ENCODE peak calls at places on chromosomes 6 and 20, in nine cellular contexts. One of them, this sample, is unnamed.
A peak's percentile ranks its signal among the peaks of the same experiment; 100 is the strongest.

GRCh38 chr6:143747347-143747842 is 69.6 kb downstream of the PHACTR2 start:
- DNase-seq in NCI-H510A: no peak
- DNase-seq in uterus: no peak
- DNase-seq in EH: no peak
- DNase-seq in natural killer cell: no peak
- DNase-seq in mesendoderm: peak; percentile 92
- DNase-seq in stimulated activated CD4-positive, alpha-beta T cell treated with anti-CD3 and anti-CD28 coated beads, Interleukin-1b, Interleukin-23, amount 100 ng/mL, for 1 hour: no peak
- DNase-seq in NCI-H1694: no peak
- DNase-seq in activated CD4-positive, alpha-beta T cell treated with anti-CD3 and anti-CD28 coated beads, Interleukin-2, amount 50 U/mL, for 1 hour: no peak
- DNase-seq in this sample: no peak

GRCh38 chr6:56840467-56841371 is 114.2 kb upstream of the BEND6 start:
- DNase-seq in stimulated activated CD4-positive, alpha-beta T cell treated with anti-CD3 and anti-CD28 coated beads, Interleukin-1b, Interleukin-23, amount 100 ng/mL, for 1 hour: no peak
- DNase-seq in EH: peak; percentile 84
- DNase-seq in natural killer cell: no peak
- DNase-seq in NCI-H510A: no peak
- DNase-seq in uterus: no peak
- DNase-seq in mesendoderm: peak; percentile 44
- DNase-seq in activated CD4-positive, alpha-beta T cell treated with anti-CD3 and anti-CD28 coated beads, Interleukin-2, amount 50 U/mL, for 1 hour: no peak
- DNase-seq in NCI-H1694: peak; percentile 36
- DNase-seq in this sample: no peak

GRCh38 chr20:46362931-46363872 is 43.2 kb downstream of the ELMO2 start:
- DNase-seq in NCI-H1694: no peak
- DNase-seq in natural killer cell: no peak
- DNase-seq in stimulated activated CD4-positive, alpha-beta T cell treated with anti-CD3 and anti-CD28 coated beads, Interleukin-1b, Interleukin-23, amount 100 ng/mL, for 1 hour: no peak
- DNase-seq in mesendoderm: no peak
- DNase-seq in EH: no peak
- DNase-seq in uterus: no peak
- DNase-seq in activated CD4-positive, alpha-beta T cell treated with anti-CD3 and anti-CD28 coated beads, Interleukin-2, amount 50 U/mL, for 1 hour: no peak
- DNase-seq in NCI-H510A: no peak
- DNase-seq in this sample: no peak

GRCh38 chr6:25486580-25486979 is 165.4 kb upstream of the SCGN start:
- DNase-seq in NCI-H510A: no peak
- DNase-seq in natural killer cell: no peak
- DNase-seq in EH: no peak
- DNase-seq in uterus: no peak
- DNase-seq in mesendoderm: no peak
- DNase-seq in stimulated activated CD4-positive, alpha-beta T cell treated with anti-CD3 and anti-CD28 coated beads, Interleukin-1b, Interleukin-23, amount 100 ng/mL, for 1 hour: no peak
- DNase-seq in activated CD4-positive, alpha-beta T cell treated with anti-CD3 and anti-CD28 coated beads, Interleukin-2, amount 50 U/mL, for 1 hour: no peak
- DNase-seq in NCI-H1694: no peak
- DNase-seq in this sample: no peak

GRCh38 chr6:19736066-19736465 is 101.1 kb upstream of the ID4 start:
- DNase-seq in NCI-H1694: no peak
- DNase-seq in natural killer cell: no peak
- DNase-seq in NCI-H510A: no peak
- DNase-seq in EH: no peak
- DNase-seq in uterus: no peak
- DNase-seq in activated CD4-positive, alpha-beta T cell treated with anti-CD3 and anti-CD28 coated beads, Interleukin-2, amount 50 U/mL, for 1 hour: no peak
- DNase-seq in stimulated activated CD4-positive, alpha-beta T cell treated with anti-CD3 and anti-CD28 coated beads, Interleukin-1b, Interleukin-23, amount 100 ng/mL, for 1 hour: no peak
- DNase-seq in mesendoderm: peak; percentile 49
- DNase-seq in this sample: no peak

GRCh38 chr6:160510199-160510598 is 153.9 kb downstream of the LPA start:
- DNase-seq in NCI-H510A: no peak
- DNase-seq in NCI-H1694: no peak
- DNase-seq in EH: no peak
- DNase-seq in natural killer cell: no peak
- DNase-seq in uterus: no peak
- DNase-seq in mesendoderm: no peak
- DNase-seq in activated CD4-positive, alpha-beta T cell treated with anti-CD3 and anti-CD28 coated beads, Interleukin-2, amount 50 U/mL, for 1 hour: no peak
- DNase-seq in stimulated activated CD4-positive, alpha-beta T cell treated with anti-CD3 and anti-CD28 coated beads, Interleukin-1b, Interleukin-23, amount 100 ng/mL, for 1 hour: no peak
- DNase-seq in this sample: no peak

GRCh38 chr20:9458075-9458818 is 56.1 kb upstream of the LAMP5 start:
- DNase-seq in NCI-H1694: no peak
- DNase-seq in activated CD4-positive, alpha-beta T cell treated with anti-CD3 and anti-CD28 coated beads, Interleukin-2, amount 50 U/mL, for 1 hour: no peak
- DNase-seq in natural killer cell: no peak
- DNase-seq in uterus: no peak
- DNase-seq in mesendoderm: peak; percentile 82
- DNase-seq in EH: peak; percentile 54
- DNase-seq in NCI-H510A: no peak
- DNase-seq in stimulated activated CD4-positive, alpha-beta T cell treated with anti-CD3 and anti-CD28 coated beads, Interleukin-1b, Interleukin-23, amount 100 ng/mL, for 1 hour: no peak
- DNase-seq in this sample: no peak

GRCh38 chr6:14016930-14017625 is 92.3 kb downstream of the RNF182 start:
- DNase-seq in uterus: no peak
- DNase-seq in activated CD4-positive, alpha-beta T cell treated with anti-CD3 and anti-CD28 coated beads, Interleukin-2, amount 50 U/mL, for 1 hour: no peak
- DNase-seq in stimulated activated CD4-positive, alpha-beta T cell treated with anti-CD3 and anti-CD28 coated beads, Interleukin-1b, Interleukin-23, amount 100 ng/mL, for 1 hour: no peak
- DNase-seq in EH: no peak
- DNase-seq in mesendoderm: no peak
- DNase-seq in NCI-H1694: no peak
- DNase-seq in NCI-H510A: no peak
- DNase-seq in natural killer cell: no peak
- DNase-seq in this sample: no peak

GRCh38 chr6:158703840-158704822 is 54.3 kb downstream of the SYTL3 start:
- DNase-seq in uterus: peak; percentile 82
- DNase-seq in EH: peak; percentile 64
- DNase-seq in natural killer cell: peak; percentile 83
- DNase-seq in activated CD4-positive, alpha-beta T cell treated with anti-CD3 and anti-CD28 coated beads, Interleukin-2, amount 50 U/mL, for 1 hour: peak; percentile 76
- DNase-seq in NCI-H510A: peak; percentile 15
- DNase-seq in mesendoderm: peak; percentile 78
- DNase-seq in NCI-H1694: no peak
- DNase-seq in stimulated activated CD4-positive, alpha-beta T cell treated with anti-CD3 and anti-CD28 coated beads, Interleukin-1b, Interleukin-23, amount 100 ng/mL, for 1 hour: peak; percentile 44
- DNase-seq in this sample: no peak

GRCh38 chr20:48463916-48464315 is 363.9 kb downstream of the PREX1 start:
- DNase-seq in stimulated activated CD4-positive, alpha-beta T cell treated with anti-CD3 and anti-CD28 coated beads, Interleukin-1b, Interleukin-23, amount 100 ng/mL, for 1 hour: no peak
- DNase-seq in mesendoderm: peak; percentile 39
- DNase-seq in EH: peak; percentile 17
- DNase-seq in NCI-H1694: no peak
- DNase-seq in natural killer cell: no peak
- DNase-seq in activated CD4-positive, alpha-beta T cell treated with anti-CD3 and anti-CD28 coated beads, Interleukin-2, amount 50 U/mL, for 1 hour: no peak
- DNase-seq in uterus: no peak
- DNase-seq in NCI-H510A: no peak
- DNase-seq in this sample: no peak

GRCh38 chr6:159169557-159170332 is 545 bp downstream of the FNDC1 start:
- DNase-seq in EH: peak; percentile 46
- DNase-seq in NCI-H1694: no peak
- DNase-seq in NCI-H510A: no peak
- DNase-seq in stimulated activated CD4-positive, alpha-beta T cell treated with anti-CD3 and anti-CD28 coated beads, Interleukin-1b, Interleukin-23, amount 100 ng/mL, for 1 hour: no peak
- DNase-seq in natural killer cell: no peak
- DNase-seq in activated CD4-positive, alpha-beta T cell treated with anti-CD3 and anti-CD28 coated beads, Interleukin-2, amount 50 U/mL, for 1 hour: peak; percentile 6
- DNase-seq in mesendoderm: peak; percentile 90
- DNase-seq in uterus: peak; percentile 23
- DNase-seq in this sample: no peak

GRCh38 chr6:70369332-70369950 is 43.9 kb upstream of the FAM135A start:
- DNase-seq in NCI-H510A: peak; percentile 7
- DNase-seq in mesendoderm: peak; percentile 83
- DNase-seq in activated CD4-positive, alpha-beta T cell treated with anti-CD3 and anti-CD28 coated beads, Interleukin-2, amount 50 U/mL, for 1 hour: peak; percentile 54
- DNase-seq in NCI-H1694: peak; percentile 62
- DNase-seq in uterus: peak; percentile 66
- DNase-seq in EH: peak; percentile 67
- DNase-seq in natural killer cell: no peak
- DNase-seq in stimulated activated CD4-positive, alpha-beta T cell treated with anti-CD3 and anti-CD28 coated beads, Interleukin-1b, Interleukin-23, amount 100 ng/mL, for 1 hour: peak; percentile 19
- DNase-seq in this sample: peak; percentile 4

GRCh38 chr20:50478162-50479036 is 31.8 kb upstream of the PTPN1 start:
- DNase-seq in EH: peak; percentile 59
- DNase-seq in natural killer cell: peak; percentile 49
- DNase-seq in mesendoderm: peak; percentile 81
- DNase-seq in NCI-H1694: no peak
- DNase-seq in activated CD4-positive, alpha-beta T cell treated with anti-CD3 and anti-CD28 coated beads, Interleukin-2, amount 50 U/mL, for 1 hour: peak; percentile 70
- DNase-seq in stimulated activated CD4-positive, alpha-beta T cell treated with anti-CD3 and anti-CD28 coated beads, Interleukin-1b, Interleukin-23, amount 100 ng/mL, for 1 hour: peak; percentile 38
- DNase-seq in NCI-H510A: peak; percentile 76
- DNase-seq in uterus: peak; percentile 48
- DNase-seq in this sample: peak; percentile 49

GRCh38 chr6:2768696-2769095 is 3.5 kb downstream of the WRNIP1 start:
- DNase-seq in uterus: no peak
- DNase-seq in NCI-H510A: no peak
- DNase-seq in activated CD4-positive, alpha-beta T cell treated with anti-CD3 and anti-CD28 coated beads, Interleukin-2, amount 50 U/mL, for 1 hour: no peak
- DNase-seq in stimulated activated CD4-positive, alpha-beta T cell treated with anti-CD3 and anti-CD28 coated beads, Interleukin-1b, Interleukin-23, amount 100 ng/mL, for 1 hour: no peak
- DNase-seq in natural killer cell: no peak
- DNase-seq in mesendoderm: no peak
- DNase-seq in EH: no peak
- DNase-seq in NCI-H1694: no peak
- DNase-seq in this sample: no peak

GRCh38 chr6:90347411-90347841 is 50.8 kb upstream of the BACH2 start:
- DNase-seq in activated CD4-positive, alpha-beta T cell treated with anti-CD3 and anti-CD28 coated beads, Interleukin-2, amount 50 U/mL, for 1 hour: no peak
- DNase-seq in stimulated activated CD4-positive, alpha-beta T cell treated with anti-CD3 and anti-CD28 coated beads, Interleukin-1b, Interleukin-23, amount 100 ng/mL, for 1 hour: no peak
- DNase-seq in NCI-H510A: no peak
- DNase-seq in EH: no peak
- DNase-seq in natural killer cell: no peak
- DNase-seq in uterus: no peak
- DNase-seq in mesendoderm: no peak
- DNase-seq in NCI-H1694: no peak
- DNase-seq in this sample: no peak

GRCh38 chr6:141986457-141986856 is 146.3 kb upstream of the GJE1 start:
- DNase-seq in uterus: no peak
- DNase-seq in activated CD4-positive, alpha-beta T cell treated with anti-CD3 and anti-CD28 coated beads, Interleukin-2, amount 50 U/mL, for 1 hour: no peak
- DNase-seq in stimulated activated CD4-positive, alpha-beta T cell treated with anti-CD3 and anti-CD28 coated beads, Interleukin-1b, Interleukin-23, amount 100 ng/mL, for 1 hour: no peak
- DNase-seq in natural killer cell: no peak
- DNase-seq in NCI-H510A: no peak
- DNase-seq in mesendoderm: peak; percentile 91
- DNase-seq in EH: no peak
- DNase-seq in NCI-H1694: no peak
- DNase-seq in this sample: no peak

GRCh38 chr6:57089265-57089664 is 723 bp upstream of the ZNF451 start:
- DNase-seq in uterus: no peak
- DNase-seq in EH: no peak
- DNase-seq in activated CD4-positive, alpha-beta T cell treated with anti-CD3 and anti-CD28 coated beads, Interleukin-2, amount 50 U/mL, for 1 hour: no peak
- DNase-seq in NCI-H510A: peak; percentile 24
- DNase-seq in mesendoderm: no peak
- DNase-seq in natural killer cell: no peak
- DNase-seq in NCI-H1694: no peak
- DNase-seq in stimulated activated CD4-positive, alpha-beta T cell treated with anti-CD3 and anti-CD28 coated beads, Interleukin-1b, Interleukin-23, amount 100 ng/mL, for 1 hour: no peak
- DNase-seq in this sample: no peak

This sample was measured in NK-92 treated with Interleukin-12 subunit alpha and Interleukin-12 subunit beta, amount 100 ng/mL, for 24 hours.